ENCODE peak calls at places on chromosomes 1 and 21, in four cellular contexts. C is stimulated activated CD8-positive, alpha-beta memory T cell treated with anti-CD3 and anti-CD28 coated beads, Interleukin-2, amount 100 ng/mL, for 1 hour; P is NCI-H1092; J is NCI-H1436. T is an unnamed sample.

GRCh38 chr1:19597463-19598309 is 46.4 kb upstream of the NBL1 start:
- DNase-seq in P (no peak), J (no peak), C (peak; percentile 29), T (no peak)

GRCh38 chr1:41444246-41444645 is 40.2 kb downstream of the EDN2 start:
- DNase-seq in P (no peak), J (no peak), C (no peak), T (no peak)

GRCh38 chr1:78676347-78676982 is 26.8 kb downstream of the IFI44 start:
- DNase-seq in P (peak; percentile 4), J (peak; percentile 10), C (peak; percentile 2), T (peak; percentile 77)

GRCh38 chr1:90712153-90712930 is 4.8 kb downstream of the BARHL2 start:
- DNase-seq in J (no peak), C (no peak), P (no peak), T (no peak)

GRCh38 chr1:164051791-164052190 is 507.2 kb upstream of the PBX1 start:
- DNase-seq in J (no peak), P (no peak), C (no peak), T (no peak)

GRCh38 chr1:24929091-24929875 is 793 bp downstream of the RUNX3 start:
- DNase-seq in J (no peak), C (no peak), P (no peak), T (no peak)

GRCh38 chr1:235640580-235640979 is 9.0 kb downstream of the GNG4 start:
- DNase-seq in P (no peak), J (no peak), C (no peak), T (no peak)

GRCh38 chr1:151292207-151293030 is 10.3 kb downstream of the ZNF687 start:
- DNase-seq in C (no peak), P (no peak), J (no peak), T (no peak)

GRCh38 chr1:58352476-58353092 is 193.9 kb downstream of the OMA1 start:
- DNase-seq in P (no peak), C (no peak), J (no peak), T (no peak)

GRCh38 chr1:53982762-53983101 is 35.3 kb downstream of the LDLRAD1 start:
- DNase-seq in J (no peak), C (no peak), P (no peak), T (no peak)

GRCh38 chr1:165152727-165153126 is 203.8 kb downstream of the LMX1A start:
- DNase-seq in C (no peak), J (no peak), P (peak; percentile 58), T (peak; percentile 62)

GRCh38 chr1:90969241-90969640 is 52.6 kb downstream of the ZNF644 start:
- DNase-seq in C (no peak), P (no peak), J (no peak), T (no peak)

GRCh38 chr1:118185083-118185899 is at the start of gene SPAG17:
- DNase-seq in P (no peak), J (no peak), C (no peak), T (no peak)

GRCh38 chr1:91345395-91346005 is 59.1 kb downstream of the HFM1 start:
- DNase-seq in P (no peak), J (no peak), C (no peak), T (no peak)

GRCh38 chr1:78688701-78689100 is 39.1 kb downstream of the IFI44 start:
- DNase-seq in J (no peak), C (no peak), P (no peak), T (peak; percentile 18)

GRCh38 chr1:217004776-217005436 is 281.7 kb upstream of the ESRRG start:
- DNase-seq in J (no peak), C (no peak), P (no peak), T (no peak)

GRCh38 chr21:34795152-34796141 is 126.7 kb downstream of the CLIC6 start:
- DNase-seq in P (no peak), J (no peak), C (no peak), T (no peak)

GRCh38 chr21:29949991-29950390 is 10.2 kb upstream of the GRIK1 start:
- DNase-seq in C (no peak), J (no peak), P (no peak), T (no peak)

GRCh38 chr1:58143972-58144752 is 402.4 kb downstream of the OMA1 start:
- DNase-seq in P (no peak), J (peak; percentile 3), C (no peak), T (no peak)

GRCh38 chr1:239893127-239893731 is 198.5 kb upstream of the FMN2 start:
- DNase-seq in P (no peak), J (no peak), C (no peak), T (peak; percentile 6)

GRCh38 chr21:44298301-44298700 is 1.6 kb upstream of the PFKL start:
- DNase-seq in C (no peak), P (no peak), J (no peak), T (no peak)

GRCh38 chr1:222926566-222926965 is 111.7 kb downstream of the DISP1 start:
- DNase-seq in P (peak; percentile 56), J (peak; percentile 45), C (no peak), T (no peak)